ENCODE peak calls at places on chromosomes 13 and 19, in nine cellular contexts. X is neural progenitor cell, E is upper lobe of right lung, C is transverse colon, W is GM23338, J is GM23248, A is vagina, K is body of pancreas, P is IMR-90. T is an unnamed sample. For H3K4me1, the result is how much of the 10 kb centered on the place peaks cover.

GRCh38 chr13:28751210-28751935 is 32.6 kb upstream of the SLC46A3 start:
- DNase-seq in W (peak), A (no peak), K (no peak), J (no peak), X (no peak), P (no peak), E (no peak), C (no peak), T (no peak)

GRCh38 chr19:17669419-17669818 is 18.7 kb downstream of the UNC13A start:
- DNase-seq in P (no peak), C (no peak), X (no peak), J (no peak), K (no peak), A (no peak), E (no peak), W (no peak), T (no peak)

GRCh38 chr13:73259061-73259908 is 200.5 kb downstream of the KLF5 start:
- DNase-seq in E (no peak), P (peak), X (peak), A (no peak), C (no peak), K (no peak), W (no peak), J (no peak), T (no peak)

GRCh38 chr13:75761373-75761772 is 125.2 kb downstream of the LMO7 start:
- DNase-seq in E (no peak), X (no peak), C (no peak), K (no peak), A (no peak), W (no peak), P (no peak), J (peak), T (no peak)

GRCh38 chr13:113086991-113087922 is 18.3 kb upstream of the F7 start:
- DNase-seq in P (no peak), X (no peak), W (no peak), E (peak), J (no peak), K (no peak), C (no peak), A (no peak), T (peak)

GRCh38 chr13:59368652-59369051 is 795.1 kb downstream of the DIAPH3 start:
- DNase-seq in W (no peak), X (no peak), E (no peak), J (no peak), A (no peak), C (no peak), P (no peak), K (no peak), T (no peak)

GRCh38 chr19:50210425-50210824 is 7.0 kb downstream of the MYH14 start:
- DNase-seq in X (no peak), P (no peak), K (no peak), J (no peak), A (no peak), C (no peak), W (no peak), E (no peak), T (no peak)

GRCh38 chr13:113860051-113860471 is 3.8 kb downstream of the GAS6 start:
- DNase-seq in J (no peak), K (peak), W (peak), E (no peak), P (no peak), A (no peak), C (peak), X (no peak), T (no peak)

GRCh38 chr13:102328909-102329308 is 72.9 kb downstream of the FGF14 start:
- DNase-seq in K (no peak), J (no peak), X (no peak), A (no peak), P (no peak), E (no peak), W (no peak), C (no peak), T (no peak)

GRCh38 chr13:40377783-40378182 is 288.7 kb downstream of the FOXO1 start:
- DNase-seq in K (no peak), A (no peak), E (no peak), W (no peak), P (no peak), J (peak), X (no peak), C (no peak), T (no peak)

GRCh38 chr19:33502991-33503790 is 18.4 kb downstream of the PEPD start:
- DNase-seq in W (no peak), P (no peak), C (no peak), K (no peak), E (no peak), X (peak), A (no peak), J (no peak), T (no peak)

GRCh38 chr13:19601749-19602725 is 31.4 kb upstream of the MPHOSPH8 start:
- DNase-seq in E (peak), A (no peak), X (peak), P (peak), W (peak), J (peak), K (peak), C (peak), T (peak)

GRCh38 chr19:10422846-10423245 is 2.5 kb downstream of the PDE4A start:
- DNase-seq in W (no peak), X (no peak), P (no peak), C (no peak), A (no peak), K (no peak), J (no peak), E (no peak), T (no peak)

GRCh38 chr19:45130888-45131615 is 29.7 kb downstream of the NKPD1 start:
- DNase-seq in E (no peak), P (peak), K (no peak), C (no peak), W (no peak), X (peak), A (no peak), J (peak), T (peak)

GRCh38 chr13:28545583-28546333 is 50.8 kb upstream of the FLT1 start:
- DNase-seq in A (no peak), E (no peak), K (no peak), W (no peak), X (no peak), C (peak), J (no peak), P (no peak), T (no peak)

GRCh38 chr13:94464771-94465170 is 14.7 kb downstream of the DCT start:
- DNase-seq in C (no peak), K (no peak), A (no peak), W (no peak), J (peak), X (no peak), P (no peak), E (no peak), T (no peak)

GRCh38 chr13:106468948-106469590 is 66.4 kb downstream of the EFNB2 start:
- DNase-seq in K (no peak), P (no peak), A (no peak), J (no peak), X (no peak), E (no peak), W (no peak), C (no peak), T (no peak)

GRCh38 chr13:99214232-99214631 is 13.6 kb downstream of the UBAC2 start:
- DNase-seq in J (no peak), K (no peak), W (peak), A (no peak), E (no peak), X (no peak), C (no peak), P (no peak), T (no peak)

GRCh38 chr13:23411706-23412105 is 21.8 kb downstream of the SACS start:
- DNase-seq in K (no peak), X (no peak), W (no peak), P (no peak), E (no peak), J (no peak), C (no peak), A (no peak), T (no peak)

GRCh38 chr19:18306903-18307681 is 15.8 kb downstream of the LSM4 start:
- DNase-seq in X (no peak), K (no peak), C (no peak), P (no peak), A (no peak), J (no peak), E (no peak), W (peak), T (no peak)

GRCh38 chr13:20553309-20553708 is 13.6 kb upstream of the IFT88 start:
- DNase-seq in E (no peak), X (no peak), K (no peak), P (no peak), W (no peak), C (no peak), J (peak), A (no peak), T (no peak)

GRCh38 chr19:34667349-34668076 is 9.4 kb downstream of the SCGB2B2 start:
- DNase-seq in C (no peak), K (no peak), X (no peak), A (no peak), W (peak), E (peak), P (peak), J (peak), T (no peak)

GRCh38 chr19:40798997-40799557 is at the start of gene EGLN2:
- DNase-seq in C (no peak), P (no peak), K (no peak), X (no peak), W (peak), J (no peak), E (no peak), A (no peak), T (peak)
- H3K4me1 ChIP-seq in C (under half), P (under half), K (half or more), X (under half), W (under half), J (under half), E (under half), A (half or more), T (under half)

GRCh38 chr19:37998801-37999308 is 91.8 kb downstream of the SIPA1L3 start:
- DNase-seq in A (no peak), W (no peak), P (no peak), K (no peak), C (no peak), J (no peak), E (no peak), X (no peak), T (no peak)

GRCh38 chr19:37999309-38000213 is 92.6 kb downstream of the SIPA1L3 start:
- DNase-seq in J (peak), C (no peak), P (peak), X (no peak), A (no peak), W (no peak), E (no peak), K (no peak), T (no peak)

GRCh38 chr19:38003427-38004099 is 96.6 kb downstream of the SIPA1L3 start:
- DNase-seq in A (no peak), K (peak), P (peak), C (peak), E (peak), X (peak), W (peak), J (peak), T (peak)

GRCh38 chr19:38004100-38004504 is 97.1 kb downstream of the SIPA1L3 start:
- DNase-seq in A (no peak), X (no peak), W (no peak), E (no peak), P (no peak), K (no peak), C (no peak), J (peak), T (no peak)

GRCh38 chr19:38001158-38001781 is 94.3 kb downstream of the SIPA1L3 start:
- DNase-seq in E (no peak), W (no peak), P (no peak), J (no peak), X (no peak), C (no peak), K (no peak), A (no peak), T (no peak)
- H3K4me1 ChIP-seq in E (under half), W (under half), P (under half), J (half or more), X (under half), C (under half), K (under half), A (half or more), T (under half)

DNA sequence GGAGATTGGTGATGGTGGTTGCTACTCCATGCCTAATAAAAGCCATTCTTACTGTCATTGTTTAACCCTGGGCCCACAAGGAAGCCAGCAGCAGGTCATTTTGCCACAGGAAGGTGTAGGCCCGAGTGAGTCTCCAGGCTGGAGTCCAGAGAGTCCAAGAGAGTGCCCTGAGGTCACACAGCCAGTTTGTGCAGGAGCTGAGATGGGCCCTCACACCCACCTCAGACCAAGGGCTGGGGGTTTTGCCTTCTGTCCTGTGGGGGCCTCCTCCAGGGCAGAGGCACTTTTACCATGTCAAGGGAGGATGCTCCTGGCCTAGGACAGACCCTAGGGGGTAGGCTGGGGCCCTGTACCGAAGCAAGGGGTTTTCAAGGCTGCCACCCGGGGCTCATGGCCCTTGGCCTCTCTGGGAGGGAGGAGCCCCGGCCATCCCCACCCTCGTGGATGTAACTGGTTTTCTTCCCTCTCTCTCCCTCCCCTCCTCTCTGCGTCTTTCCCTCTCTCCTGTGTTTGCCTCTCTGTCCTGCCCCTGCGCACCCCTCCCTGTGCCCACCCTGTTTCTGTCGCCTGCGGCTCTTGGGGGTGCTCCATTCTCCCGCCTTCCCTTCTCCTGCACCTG is 8.0 kb downstream of the CYTH2 start:
- DNase-seq in K (no peak), W (no peak), J (no peak), A (no peak), C (no peak), X (no peak), E (no peak), P (no peak), T (no peak)
- H3K4me1 ChIP-seq in K (under half), W (under half), J (under half), A (under half), C (under half), X (under half), E (under half), P (under half), T (under half)

GRCh38 chr19:3369337-3370213 is 3.2 kb downstream of the NFIC start:
- DNase-seq in C (peak), A (no peak), K (no peak), J (peak), P (peak), W (peak), X (peak), E (peak), T (no peak)
- H3K4me1 ChIP-seq in C (half or more), A (half or more), K (half or more), J (under half), P (under half), W (under half), X (under half), E (under half), T (under half)

DNA sequence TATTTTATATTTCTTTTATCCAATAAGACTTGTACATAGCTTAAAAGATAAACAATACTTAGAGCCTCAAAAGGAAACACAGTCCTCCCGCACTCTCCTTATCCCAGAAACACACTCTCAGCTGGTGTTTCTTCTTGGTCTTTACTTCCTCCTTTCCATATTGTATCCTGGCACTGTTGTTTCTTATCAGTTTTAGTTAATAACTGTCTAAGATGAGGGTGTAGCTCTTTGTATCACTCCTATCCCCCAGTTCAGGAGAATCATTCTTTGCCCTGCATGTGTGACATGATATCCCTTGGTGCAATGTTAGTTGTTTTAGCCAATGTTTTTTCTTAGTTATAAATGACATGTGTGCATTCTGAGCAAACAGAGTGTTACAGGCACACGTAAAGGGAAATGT is 52.2 kb downstream of the ARHGEF7 start:
- DNase-seq in J (no peak), W (no peak), C (no peak), P (no peak), E (no peak), A (no peak), K (no peak), X (no peak), T (no peak)
- H3K4me1 ChIP-seq in J (under half), W (under half), C (under half), P (under half), E (under half), A (half or more), K (under half), X (under half), T (under half)

GRCh38 chr19:5955638-5955935 is 22.4 kb downstream of the RANBP3 start:
- DNase-seq in K (no peak), A (no peak), W (no peak), P (peak), C (no peak), E (no peak), J (peak), X (no peak), T (no peak)
- H3K4me1 ChIP-seq in K (half or more), A (half or more), W (half or more), P (half or more), C (half or more), E (half or more), J (under half), X (half or more), T (half or more)